ENCODE peak calls at places on chromosome 1, in seven cellular contexts. Y, U, F, R, P, G and L are unnamed samples.

GRCh38 chr1:206111528-206111927 is 5.7 kb downstream of the AVPR1B start:
- DNase-seq in R (no peak), G (no peak), Y (no peak), F (no peak), U (no peak), P (no peak), L (no peak)

GRCh38 chr1:8351693-8352470 is 34.0 kb downstream of the SLC45A1 start:
- DNase-seq in G (no peak), R (no peak), F (no peak), Y (peak), P (no peak), U (peak), L (no peak)

GRCh38 chr1:192539450-192540132 is 36.0 kb upstream of the RGS1 start:
- DNase-seq in Y (no peak), R (no peak), F (no peak), G (no peak), U (no peak), P (no peak), L (peak)

GRCh38 chr1:98119793-98120192 is 199.0 kb upstream of the DPYD start:
- DNase-seq in U (peak), R (no peak), F (no peak), P (no peak), Y (peak), G (no peak), L (no peak)

GRCh38 chr1:159005676-159006075 is 4.0 kb upstream of the IFI16 start:
- DNase-seq in Y (peak), G (no peak), F (no peak), U (no peak), R (no peak), P (no peak), L (no peak)

GRCh38 chr1:229461032-229461668 is 27.3 kb upstream of the ACTA1 start:
- DNase-seq in U (no peak), Y (no peak), R (no peak), P (no peak), F (peak), G (no peak), L (no peak)

GRCh38 chr1:7104053-7104738 is 318.9 kb downstream of the CAMTA1 start:
- DNase-seq in P (no peak), F (no peak), G (no peak), R (no peak), U (no peak), Y (no peak), L (no peak)

GRCh38 chr1:230423261-230423660 is 2.9 kb downstream of the PGBD5 start:
- DNase-seq in P (no peak), F (peak), U (no peak), R (no peak), Y (no peak), G (no peak), L (no peak)

GRCh38 chr1:160284220-160284781 is 632 bp downstream of the PEX19 start:
- DNase-seq in U (peak), P (no peak), R (no peak), Y (no peak), G (no peak), F (peak), L (no peak)

GRCh38 chr1:211601159-211601558 is 22.2 kb upstream of the SLC30A1 start:
- DNase-seq in R (no peak), G (no peak), U (no peak), P (no peak), Y (no peak), F (no peak), L (no peak)

GRCh38 chr1:96144636-96145035 is 576.9 kb upstream of the PTBP2 start:
- DNase-seq in G (no peak), F (no peak), P (no peak), Y (no peak), U (no peak), R (no peak), L (no peak)

GRCh38 chr1:41504126-41505035 is 19.9 kb upstream of the EDN2 start:
- DNase-seq in U (no peak), G (no peak), F (no peak), Y (peak), P (no peak), R (no peak), L (peak)